ENCODE peak calls at places on chromosomes 2 and 18, in nine cellular contexts. Q is sigmoid colon; Z is CD8-positive, alpha-beta T cell; R is mucosa of gallbladder; L is naive thymus-derived CD4-positive, alpha-beta T cell; X is neural progenitor cell; G is NCI-H460; H is HEK293T; K is Panc1. Y is an unnamed sample.

GRCh38 chr2:24024018-24024417 is 14.1 kb downstream of the MFSD2B start:
- DNase-seq in Z (no peak), H (peak), K (no peak), G (no peak), Q (no peak), R (no peak), L (no peak), X (peak), Y (peak)

GRCh38 chr2:7758065-7758759 is 841.0 kb downstream of the RNF144A start:
- DNase-seq in H (no peak), K (no peak), Q (no peak), G (no peak), R (no peak), L (no peak), Z (no peak), X (no peak), Y (no peak)

GRCh38 chr2:151020411-151020810 is 241.3 kb downstream of the RBM43 start:
- DNase-seq in K (no peak), Q (no peak), X (no peak), L (no peak), G (no peak), Z (no peak), H (no peak), R (no peak), Y (no peak)

GRCh38 chr2:190528521-190529001 is 6.0 kb downstream of the NEMP2 start:
- DNase-seq in L (no peak), R (no peak), G (peak), X (no peak), Q (no peak), Z (no peak), K (no peak), H (no peak), Y (peak)

GRCh38 chr18:21194871-21195771 is 46.9 kb upstream of the GREB1L start:
- DNase-seq in H (peak), Z (no peak), G (peak), Q (no peak), K (no peak), R (no peak), L (peak), X (peak), Y (peak)

GRCh38 chr2:104487381-104487780 is 366.5 kb upstream of the POU3F3 start:
- DNase-seq in K (no peak), X (no peak), H (no peak), R (no peak), G (no peak), Z (no peak), L (no peak), Q (no peak), Y (no peak)

GRCh38 chr2:235053649-235054048 is 101.8 kb downstream of the SH3BP4 start:
- DNase-seq in L (no peak), K (no peak), Q (no peak), G (no peak), X (no peak), Z (no peak), H (no peak), R (no peak), Y (no peak)

GRCh38 chr2:117726747-117727146 is 87.7 kb upstream of the DDX18 start:
- DNase-seq in X (no peak), G (no peak), R (no peak), H (no peak), K (no peak), Q (no peak), Z (no peak), L (no peak), Y (no peak)

Y was measured in amniotic epithelial cell.